ENCODE peak calls at places on chromosomes 13 and 19, in six cellular contexts. C, Y, S, P, B and X are unnamed samples.

GRCh38 chr13:81395368-81395767 is 1054.4 kb upstream of the SPRY2 start:
- DNase-seq in B (no peak), Y (no peak), P (no peak), C (no peak), S (no peak), X (no peak)

GRCh38 chr13:114107686-114108081 is 24.7 kb downstream of the RASA3 start:
- DNase-seq in Y (peak; percentile 84), C (no peak), P (no peak), B (no peak), S (peak; percentile 55), X (no peak)

GRCh38 chr13:23572836-23573235 is 2.6 kb downstream of the TNFRSF19 start:
- DNase-seq in B (no peak), P (no peak), C (no peak), Y (no peak), S (no peak), X (no peak)

GRCh38 chr13:98173431-98173921 is 3.6 kb downstream of the RNF113B start:
- DNase-seq in P (no peak), B (no peak), Y (peak; percentile 91), S (peak; percentile 93), C (peak; percentile 10), X (no peak)

GRCh38 chr19:17423429-17424208 is 3.8 kb downstream of the MVB12A start:
- DNase-seq in B (no peak), Y (no peak), P (no peak), S (no peak), C (no peak), X (no peak)

GRCh38 chr13:39810091-39810877 is 154.8 kb downstream of the COG6 start:
- DNase-seq in Y (no peak), S (no peak), B (no peak), P (no peak), C (no peak), X (no peak)

GRCh38 chr19:45152504-45153338 is 8.1 kb downstream of the NKPD1 start:
- DNase-seq in C (peak; percentile 13), B (peak; percentile 60), S (no peak), P (no peak), Y (peak; percentile 66), X (peak; percentile 71)

GRCh38 chr19:13629687-13630357 is 123.5 kb upstream of the CACNA1A start:
- DNase-seq in C (no peak), B (no peak), P (no peak), Y (peak; percentile 3), S (no peak), X (no peak)

GRCh38 chr19:29812080-29812880 is 489 bp downstream of the CCNE1 start:
- DNase-seq in S (no peak), P (peak; percentile 20), Y (no peak), B (no peak), C (no peak), X (peak; percentile 16)

GRCh38 chr13:76222511-76222910 is 586.4 kb downstream of the LMO7 start:
- DNase-seq in Y (no peak), S (no peak), P (no peak), C (no peak), B (no peak), X (no peak)

GRCh38 chr19:16527334-16527935 is 14.8 kb downstream of the CHERP start:
- DNase-seq in Y (no peak), B (no peak), C (no peak), P (no peak), S (no peak), X (no peak)

GRCh38 chr19:49988433-49988832 is 27.5 kb upstream of the SIGLEC11 start:
- DNase-seq in B (no peak), P (no peak), Y (no peak), C (no peak), S (no peak), X (peak; percentile 22)

GRCh38 chr19:7534531-7534980 is 961 bp upstream of the PNPLA6 start:
- DNase-seq in B (peak; percentile 68), C (peak; percentile 69), S (peak; percentile 70), P (peak; percentile 63), Y (peak; percentile 83), X (peak; percentile 73)

GRCh38 chr19:5308471-5309437 is 31.9 kb downstream of the PTPRS start:
- DNase-seq in S (peak; percentile 56), Y (peak; percentile 94), P (peak; percentile 26), C (peak; percentile 59), B (no peak), X (no peak)

GRCh38 chr19:5306531-5306930 is 34.1 kb downstream of the PTPRS start:
- DNase-seq in B (no peak), C (no peak), P (no peak), Y (no peak), S (no peak), X (no peak)

GRCh38 chr19:5307655-5308054 is 33.0 kb downstream of the PTPRS start:
- DNase-seq in B (no peak), S (no peak), P (no peak), C (no peak), Y (no peak), X (no peak)

GRCh38 chr19:5312058-5312457 is 28.6 kb downstream of the PTPRS start:
- DNase-seq in P (no peak), C (no peak), B (no peak), S (no peak), Y (no peak), X (no peak)

DNA sequence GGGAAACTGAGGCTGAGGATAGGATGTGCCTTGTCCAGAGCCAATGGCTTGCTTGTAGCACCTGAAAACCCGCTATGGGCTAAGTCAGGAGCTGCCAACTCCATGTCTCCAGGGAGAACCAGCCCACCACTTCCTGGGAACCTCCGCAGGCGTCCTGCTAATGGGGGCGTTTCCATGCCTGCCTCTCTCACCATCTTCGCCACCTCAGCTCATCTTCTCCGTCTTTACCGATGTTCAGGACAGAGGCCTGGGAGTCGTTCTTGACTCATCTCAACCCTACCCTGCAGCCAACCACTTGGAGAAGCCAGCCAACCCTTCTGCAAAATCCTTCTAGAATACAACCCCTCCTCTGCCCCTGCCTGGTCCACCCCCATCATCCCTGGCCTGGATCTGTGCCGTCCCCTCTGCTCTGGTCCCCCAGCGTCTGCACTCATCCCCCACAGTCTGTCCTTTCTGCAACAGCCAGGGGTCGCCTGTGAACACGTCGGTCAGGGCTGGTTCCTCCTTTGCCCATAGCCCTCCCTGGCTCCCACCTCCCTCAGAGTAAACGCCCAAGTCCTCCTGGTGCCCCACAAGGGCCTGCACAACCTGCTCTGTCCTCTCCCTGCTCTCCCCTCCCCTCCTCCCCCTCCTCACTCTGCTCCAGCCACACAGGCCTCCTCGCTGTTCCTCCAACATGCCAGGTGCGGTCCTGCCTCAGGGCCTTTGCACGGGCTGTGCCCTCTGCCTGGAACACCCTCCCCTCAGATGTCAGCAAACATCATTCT is 31.0 kb downstream of the PTPRS start:
- DNase-seq in P (no peak), B (no peak), C (no peak), S (no peak), Y (no peak), X (no peak)
- TF ChIP-seq CTCF in P (peak; percentile 22), B (no peak), C (no peak), S (no peak), Y (no peak), X (no peak)

DNA sequence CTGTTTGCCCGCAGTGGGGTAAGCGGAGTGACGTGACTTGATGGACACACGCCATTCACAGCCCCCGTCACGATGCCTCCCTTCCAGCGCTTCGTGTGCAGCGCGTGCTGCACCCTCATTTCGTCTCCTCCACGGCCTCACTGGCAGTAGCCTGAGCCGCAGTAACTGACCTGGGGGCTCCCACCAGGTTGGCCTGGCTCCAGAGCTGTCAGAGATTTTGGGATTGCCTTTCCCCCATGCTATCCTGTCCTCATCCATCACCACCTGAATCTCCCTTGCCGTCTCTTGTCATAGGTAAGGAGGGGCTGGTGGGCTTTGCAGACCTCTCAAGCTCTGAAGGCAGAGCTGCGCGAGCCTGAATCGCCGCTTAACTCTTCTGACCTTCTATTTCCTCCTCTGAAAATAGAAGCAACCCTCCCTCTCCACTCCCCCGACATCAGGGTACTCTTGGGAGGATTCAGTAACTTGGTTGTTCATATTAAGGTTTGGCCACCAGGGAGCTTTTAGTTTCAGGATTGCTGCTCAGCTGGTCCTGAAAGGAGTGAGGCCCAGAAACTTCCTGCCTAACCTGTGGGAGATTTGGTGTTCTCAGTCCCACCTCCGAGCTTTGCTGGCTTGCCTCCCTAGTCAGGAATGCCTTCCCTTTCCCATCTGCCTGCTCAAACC is 27.9 kb downstream of the SIGLEC5 start:
- DNase-seq in P (no peak), Y (no peak), S (no peak), B (peak; percentile 63), C (no peak), X (no peak)
- TF ChIP-seq CTCF in P (no peak), Y (no peak), S (no peak), B (no peak), C (no peak), X (no peak)

GRCh38 chr19:54388803-54389144 is 24.0 kb upstream of the LAIR1 start:
- DNase-seq in B (no peak), Y (no peak), S (no peak), P (no peak), C (no peak), X (peak; percentile 59)

GRCh38 chr19:54389556-54389955 is 24.8 kb upstream of the LAIR1 start:
- DNase-seq in Y (no peak), S (no peak), P (no peak), C (no peak), B (no peak), X (no peak)

GRCh38 chr19:54392078-54392477 is 23.2 kb upstream of the TTYH1 start:
- DNase-seq in P (no peak), C (no peak), Y (no peak), S (no peak), B (no peak), X (no peak)

GRCh38 chr19:54391589-54392061 is 23.6 kb upstream of the TTYH1 start:
- DNase-seq in Y (no peak), B (no peak), P (no peak), S (no peak), C (no peak), X (no peak)

GRCh38 chr19:54390942-54391577 is 24.2 kb upstream of the TTYH1 start:
- DNase-seq in B (peak; percentile 71), P (peak; percentile 82), S (peak; percentile 14), Y (peak; percentile 77), C (no peak), X (peak; percentile 73)
- TF ChIP-seq CTCF in B (peak; percentile 78), P (peak; percentile 92), S (peak; percentile 68), Y (peak; percentile 64), C (peak; percentile 78), X (peak; percentile 97)

GRCh38 chr13:38661276-38661675 is 25.6 kb upstream of the FREM2 start:
- DNase-seq in S (no peak), C (no peak), P (no peak), B (no peak), Y (peak; percentile 34), X (no peak)

GRCh38 chr13:38667526-38668094 is 19.3 kb upstream of the FREM2 start:
- DNase-seq in C (no peak), Y (no peak), S (no peak), P (no peak), B (no peak), X (no peak)

GRCh38 chr13:38664920-38665319 is 22.0 kb upstream of the FREM2 start:
- DNase-seq in P (no peak), S (no peak), B (no peak), C (no peak), Y (no peak), X (no peak)

GRCh38 chr13:38657191-38657590 is 29.7 kb upstream of the FREM2 start:
- DNase-seq in Y (peak; percentile 28), B (no peak), P (no peak), C (no peak), S (no peak), X (no peak)

DNA sequence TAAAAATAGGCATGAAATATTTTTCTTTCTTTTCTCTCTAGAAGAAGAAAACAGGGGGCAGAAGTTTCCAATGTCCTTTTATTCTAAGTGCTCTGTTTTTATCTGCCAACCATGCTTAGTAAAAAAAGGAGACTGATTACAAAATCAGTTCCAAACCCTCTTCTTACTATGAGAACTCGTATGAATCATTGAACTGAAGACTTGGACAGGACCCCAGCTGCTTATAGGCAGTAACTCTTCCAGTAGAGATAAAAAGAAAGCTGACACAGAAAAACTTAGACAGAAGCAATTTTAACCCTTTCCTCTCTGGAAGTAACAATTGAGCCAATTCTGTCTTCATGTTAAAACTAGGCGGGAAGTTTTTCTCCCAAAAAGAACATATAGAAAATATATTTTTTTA is 24.5 kb upstream of the FREM2 start:
- DNase-seq in S (no peak), Y (peak; percentile 88), P (no peak), C (no peak), B (no peak), X (no peak)
- TF ChIP-seq CTCF in S (no peak), Y (no peak), P (no peak), C (no peak), B (no peak), X (no peak)